ENCODE peak calls at places on chromosomes 12 and 14, in seven cellular contexts. J is mesendoderm, O is H9, K is neuronal stem cell, M is IMR-90, S is H1, E is trophoblast cell. L is an unnamed sample.
A peak's percentile ranks its signal among the peaks of the same experiment; 100 is the strongest.

GRCh38 chr14:69183735-69184134 is 7.6 kb upstream of the EXD2 start:
- DNase-seq in J (peak; percentile 79), O (peak; percentile 75), K (no peak), M (peak; percentile 28), S (peak; percentile 60), E (no peak), L (peak; percentile 37)

GRCh38 chr12:13038491-13039161 is 5.6 kb upstream of the FAM234B start:
- DNase-seq in J (no peak), O (no peak), K (no peak), M (peak; percentile 86), S (no peak), E (no peak), L (no peak)

GRCh38 chr12:117044790-117045174 is 54.4 kb downstream of the TESC start:
- DNase-seq in J (no peak), O (no peak), K (no peak), M (no peak), S (no peak), E (no peak), L (no peak)

GRCh38 chr14:94769413-94770250 is at the start of gene GSC:
- DNase-seq in J (peak; percentile 58), O (peak; percentile 83), K (no peak), M (peak; percentile 5), S (no peak), E (peak; percentile 15), L (peak; percentile 16)

GRCh38 chr14:55200646-55201045 is 9.3 kb upstream of the DLGAP5 start:
- DNase-seq in J (peak; percentile 15), O (no peak), K (no peak), M (no peak), S (no peak), E (no peak), L (no peak)

GRCh38 chr14:67999290-67999689 is 179.7 kb downstream of the RAD51B start:
- DNase-seq in J (no peak), O (no peak), K (no peak), M (peak; percentile 78), S (no peak), E (no peak), L (peak; percentile 31)

GRCh38 chr14:105748204-105748578 is 221.8 kb downstream of the TMEM121 start:
- DNase-seq in J (no peak), O (no peak), K (no peak), M (no peak), S (no peak), E (peak; percentile 0), L (no peak)

GRCh38 chr12:87661770-87662402 is 367.3 kb downstream of the C12orf50 start:
- DNase-seq in J (no peak), O (no peak), K (no peak), M (peak; percentile 3), S (no peak), E (no peak), L (peak; percentile 5)

GRCh38 chr12:31985832-31986231 is 26.6 kb downstream of the RESF1 start:
- DNase-seq in J (no peak), O (no peak), K (no peak), M (no peak), S (no peak), E (no peak), L (no peak)
- H3K4ac ChIP-seq in J (no peak overlapping the region), O (no peak overlapping the region), K (no peak overlapping the region), M (no peak overlapping the region), S (no peak overlapping the region), E (no peak overlapping the region), L (no peak overlapping the region)

GRCh38 chr14:84181072-84181471 is 1348.9 kb upstream of the FLRT2 start:
- DNase-seq in J (no peak), O (no peak), K (no peak), M (no peak), S (no peak), E (no peak), L (no peak)
- H3K4ac ChIP-seq in J (no peak overlapping the region), O (no peak overlapping the region), K (no peak overlapping the region), M (no peak overlapping the region), S (no peak overlapping the region), E (no peak overlapping the region), L (no peak overlapping the region)

GRCh38 chr12:114820773-114821172 is 136.8 kb upstream of the TBX3 start:
- DNase-seq in J (no peak), O (no peak), K (no peak), M (no peak), S (no peak), E (peak; percentile 69), L (no peak)
- H3K4ac ChIP-seq in J (no peak overlapping the region), O (no peak overlapping the region), K (no peak overlapping the region), M (peak overlapping the region; percentile 25), S (no peak overlapping the region), E (no peak overlapping the region), L (no peak overlapping the region)

GRCh38 chr12:106682594-106683234 is 91.8 kb upstream of the RIC8B start:
- DNase-seq in J (no peak), O (no peak), K (no peak), M (peak; percentile 15), S (no peak), E (peak; percentile 63), L (peak; percentile 36)

GRCh38 chr12:106681210-106681609 is 93.3 kb upstream of the RIC8B start:
- DNase-seq in J (peak; percentile 91), O (no peak), K (no peak), M (no peak), S (no peak), E (no peak), L (no peak)

GRCh38 chr12:106687652-106688051 is 86.8 kb upstream of the RIC8B start:
- DNase-seq in J (no peak), O (no peak), K (no peak), M (no peak), S (no peak), E (no peak), L (no peak)

GRCh38 chr12:106684497-106684896 is 90.0 kb upstream of the RIC8B start:
- DNase-seq in J (no peak), O (no peak), K (no peak), M (no peak), S (no peak), E (no peak), L (no peak)

DNA sequence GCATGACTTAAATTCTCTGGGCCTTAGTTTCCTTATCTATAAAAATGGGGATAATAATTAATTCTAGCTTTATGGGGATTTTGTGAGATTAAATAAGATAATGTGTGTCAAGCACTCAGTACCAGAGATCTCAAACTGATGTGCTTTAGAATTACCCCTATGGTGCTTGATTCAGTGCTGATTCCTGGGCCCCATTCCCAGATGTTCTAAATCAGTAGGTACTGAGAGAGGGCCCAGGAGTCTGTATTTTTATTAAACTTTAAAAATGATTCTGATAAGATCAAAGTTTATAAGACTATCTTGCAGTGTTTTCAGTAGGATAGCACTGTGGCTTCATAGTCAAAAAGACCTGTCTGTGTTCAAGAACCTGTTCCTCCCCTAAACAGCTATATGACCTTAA is 89.1 kb upstream of the RIC8B start:
- DNase-seq in J (no peak), O (no peak), K (no peak), M (no peak), S (no peak), E (no peak), L (no peak)
- H3K4ac ChIP-seq in J (no peak overlapping the region), O (no peak overlapping the region), K (no peak overlapping the region), M (no peak overlapping the region), S (no peak overlapping the region), E (no peak overlapping the region), L (no peak overlapping the region)

GRCh38 chr14:42193426-42193766 is 586.7 kb downstream of the LRFN5 start:
- DNase-seq in J (no peak), O (no peak), K (no peak), M (no peak), S (no peak), E (no peak), L (no peak)
- H3K4ac ChIP-seq in J (no peak overlapping the region), O (no peak overlapping the region), K (no peak overlapping the region), M (no peak overlapping the region), S (no peak overlapping the region), E (no peak overlapping the region), L (no peak overlapping the region)

GRCh38 chr12:124720019-124720686 is 143.5 kb downstream of the SCARB1 start:
- DNase-seq in J (no peak), O (no peak), K (no peak), M (peak; percentile 82), S (no peak), E (peak; percentile 69), L (peak; percentile 85)

GRCh38 chr12:124721501-124722154 is 142.0 kb downstream of the SCARB1 start:
- DNase-seq in J (no peak), O (no peak), K (no peak), M (peak; percentile 16), S (no peak), E (no peak), L (no peak)

GRCh38 chr12:124718458-124718857 is 145.2 kb downstream of the SCARB1 start:
- DNase-seq in J (no peak), O (no peak), K (no peak), M (no peak), S (no peak), E (no peak), L (no peak)

GRCh38 chr12:124722871-124723270 is 140.8 kb downstream of the SCARB1 start:
- DNase-seq in J (no peak), O (no peak), K (no peak), M (no peak), S (no peak), E (no peak), L (no peak)

DNA sequence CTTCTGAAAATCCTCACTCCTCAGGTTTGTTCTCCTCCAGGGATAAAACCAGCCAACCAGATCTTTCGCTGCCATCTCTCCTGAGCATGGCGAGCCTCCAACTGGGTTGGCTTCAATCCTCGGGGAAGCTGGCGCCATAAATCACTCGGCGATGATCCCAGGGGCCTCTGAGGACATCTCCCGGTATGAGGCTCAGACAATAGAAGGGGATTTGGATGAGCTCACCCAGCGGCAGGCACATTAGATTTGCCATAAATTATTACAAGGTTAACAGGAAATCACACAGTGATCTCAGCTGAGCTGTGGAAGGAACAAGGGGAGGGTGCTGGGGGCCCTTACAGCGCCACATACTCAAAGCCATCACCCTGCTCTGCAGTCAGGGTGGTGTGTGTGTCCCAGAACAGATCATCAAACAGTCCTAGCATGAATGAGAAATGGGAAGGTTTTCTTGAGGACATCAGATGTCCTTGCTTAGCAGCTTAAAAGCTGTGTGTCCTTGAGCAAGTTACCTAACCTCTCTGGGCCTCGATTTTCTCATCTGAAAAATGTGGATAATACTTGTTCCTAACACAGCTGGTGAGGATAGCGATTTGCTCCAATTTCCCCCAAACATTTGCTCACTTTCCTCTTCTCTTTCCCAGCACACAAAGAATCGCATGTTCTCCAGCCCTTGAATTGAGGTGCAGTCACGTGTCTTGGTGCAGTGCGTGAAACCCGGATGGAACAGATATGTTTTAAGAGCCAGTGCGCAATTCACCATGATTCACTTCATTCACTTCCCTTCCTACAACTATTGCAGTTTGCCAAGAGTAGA is 142.8 kb downstream of the SCARB1 start:
- DNase-seq in J (no peak), O (no peak), K (no peak), M (peak; percentile 60), S (no peak), E (peak; percentile 26), L (peak; percentile 82)
- H3K4ac ChIP-seq in J (no peak overlapping the region), O (no peak overlapping the region), K (no peak overlapping the region), M (peak overlapping the region; percentile 70), S (no peak overlapping the region), E (no peak overlapping the region), L (peak overlapping the region; percentile 46)

DNA sequence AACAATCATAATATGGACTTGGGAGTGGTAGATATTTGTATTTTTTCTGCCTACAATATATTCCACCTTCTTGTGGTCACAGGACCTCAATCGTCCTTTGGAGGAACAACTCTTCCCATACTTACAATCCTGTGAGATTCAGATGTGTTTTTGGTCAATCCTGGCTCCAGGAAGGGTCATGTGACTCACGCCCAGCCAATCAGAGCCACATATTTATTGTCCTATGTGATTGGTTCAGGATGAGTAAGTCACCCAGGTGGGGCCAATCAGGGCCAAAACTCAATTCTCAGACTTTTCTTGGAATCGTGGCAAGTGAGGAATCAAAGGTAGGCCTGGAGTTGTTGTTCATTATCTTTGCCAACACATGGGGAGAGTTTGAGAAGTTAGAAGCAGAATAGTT is 264.9 kb downstream of the SUDS3 start:
- DNase-seq in J (no peak), O (no peak), K (no peak), M (no peak), S (no peak), E (no peak), L (no peak)
- H3K4ac ChIP-seq in J (no peak overlapping the region), O (no peak overlapping the region), K (no peak overlapping the region), M (no peak overlapping the region), S (no peak overlapping the region), E (no peak overlapping the region), L (no peak overlapping the region)

L was measured in mesenchymal stem cell.